ENCODE peak calls at places on chromosome 18, in five cellular contexts. One of them, this sample, is unnamed.

GRCh38 chr18:48939368-48940097 is 11.2 kb downstream of the SMAD7 start:
- DNase-seq in sigmoid colon: no peak
- DNase-seq in spleen: peak; percentile 84
- DNase-seq in hepatocyte: no peak
- DNase-seq in cardiac muscle cell: no peak
- DNase-seq in this sample: no peak

GRCh38 chr18:24504401-24504800 is 44.0 kb downstream of the HRH4 start:
- DNase-seq in sigmoid colon: no peak
- DNase-seq in spleen: no peak
- DNase-seq in hepatocyte: no peak
- DNase-seq in cardiac muscle cell: no peak
- DNase-seq in this sample: no peak

GRCh38 chr18:40984856-40985255 is 970.2 kb upstream of the PIK3C3 start:
- DNase-seq in sigmoid colon: no peak
- DNase-seq in spleen: no peak
- DNase-seq in cardiac muscle cell: no peak
- DNase-seq in hepatocyte: no peak
- DNase-seq in this sample: no peak

GRCh38 chr18:12005542-12006487 is 24.5 kb downstream of the IMPA2 start:
- DNase-seq in sigmoid colon: peak; percentile 29
- DNase-seq in cardiac muscle cell: no peak
- DNase-seq in spleen: peak; percentile 25
- DNase-seq in hepatocyte: peak; percentile 73
- DNase-seq in this sample: no peak

GRCh38 chr18:22668496-22668895 is 250.8 kb upstream of the CTAGE1 start:
- DNase-seq in cardiac muscle cell: no peak
- DNase-seq in sigmoid colon: no peak
- DNase-seq in hepatocyte: no peak
- DNase-seq in spleen: no peak
- DNase-seq in this sample: no peak

GRCh38 chr18:58967643-58968291 is 103.1 kb downstream of the ZNF532 start:
- DNase-seq in sigmoid colon: no peak
- DNase-seq in spleen: no peak
- DNase-seq in cardiac muscle cell: no peak
- DNase-seq in hepatocyte: peak; percentile 36
- DNase-seq in this sample: peak; percentile 8

GRCh38 chr18:23588836-23589560 is 2.7 kb upstream of the NPC1 start:
- DNase-seq in cardiac muscle cell: no peak
- DNase-seq in spleen: no peak
- DNase-seq in hepatocyte: no peak
- DNase-seq in sigmoid colon: no peak
- DNase-seq in this sample: no peak

GRCh38 chr18:50559750-50560680 is at the start of gene MAPK4:
- DNase-seq in spleen: peak; percentile 72
- DNase-seq in sigmoid colon: peak; percentile 71
- DNase-seq in hepatocyte: peak; percentile 82
- DNase-seq in cardiac muscle cell: peak; percentile 76
- DNase-seq in this sample: no peak

GRCh38 chr18:31684279-31685096 is at the start of gene B4GALT6:
- DNase-seq in cardiac muscle cell: peak; percentile 75
- DNase-seq in sigmoid colon: no peak
- DNase-seq in spleen: peak; percentile 82
- DNase-seq in hepatocyte: peak; percentile 73
- DNase-seq in this sample: no peak

GRCh38 chr18:60022671-60023276 is 123.0 kb downstream of the PMAIP1 start:
- DNase-seq in spleen: no peak
- DNase-seq in hepatocyte: no peak
- DNase-seq in cardiac muscle cell: no peak
- DNase-seq in sigmoid colon: no peak
- DNase-seq in this sample: no peak

GRCh38 chr18:36828630-36829361 is at the start of the genes KIAA1328 and TPGS2:
- DNase-seq in spleen: peak; percentile 97
- DNase-seq in hepatocyte: peak; percentile 95
- DNase-seq in cardiac muscle cell: peak; percentile 92
- DNase-seq in sigmoid colon: peak; percentile 90
- DNase-seq in this sample: no peak

GRCh38 chr18:21548647-21549046 is 51.9 kb downstream of the ESCO1 start:
- DNase-seq in sigmoid colon: no peak
- DNase-seq in spleen: no peak
- DNase-seq in cardiac muscle cell: no peak
- DNase-seq in hepatocyte: no peak
- DNase-seq in this sample: no peak

GRCh38 chr18:58603365-58604067 is 25.4 kb downstream of the ALPK2 start:
- DNase-seq in spleen: no peak
- DNase-seq in hepatocyte: no peak
- DNase-seq in cardiac muscle cell: peak; percentile 55
- DNase-seq in sigmoid colon: peak; percentile 33
- DNase-seq in this sample: no peak

GRCh38 chr18:73891572-73892421 is 255.8 kb downstream of the FBXO15 start:
- DNase-seq in cardiac muscle cell: no peak
- DNase-seq in spleen: no peak
- DNase-seq in sigmoid colon: no peak
- DNase-seq in hepatocyte: peak; percentile 15
- DNase-seq in this sample: no peak

GRCh38 chr18:45316127-45316526 is 299.1 kb upstream of the SLC14A2 start:
- DNase-seq in spleen: no peak
- DNase-seq in cardiac muscle cell: no peak
- DNase-seq in sigmoid colon: no peak
- DNase-seq in hepatocyte: no peak
- DNase-seq in this sample: no peak

GRCh38 chr18:35776481-35776880 is 194.9 kb downstream of the GALNT1 start:
- DNase-seq in spleen: no peak
- DNase-seq in sigmoid colon: no peak
- DNase-seq in cardiac muscle cell: no peak
- DNase-seq in hepatocyte: no peak
- DNase-seq in this sample: no peak

GRCh38 chr18:33146009-33146408 is 294.5 kb downstream of the CCDC178 start:
- DNase-seq in hepatocyte: no peak
- DNase-seq in sigmoid colon: no peak
- DNase-seq in cardiac muscle cell: no peak
- DNase-seq in spleen: no peak
- DNase-seq in this sample: no peak

GRCh38 chr18:11886629-11887028 is 21.5 kb downstream of the MPPE1 start:
- DNase-seq in spleen: no peak
- DNase-seq in cardiac muscle cell: no peak
- DNase-seq in sigmoid colon: no peak
- DNase-seq in hepatocyte: no peak
- DNase-seq in this sample: no peak

GRCh38 chr18:54127759-54128378 is 96.6 kb downstream of the MBD2 start:
- DNase-seq in sigmoid colon: no peak
- DNase-seq in spleen: no peak
- DNase-seq in hepatocyte: peak; percentile 77
- DNase-seq in cardiac muscle cell: peak; percentile 73
- DNase-seq in this sample: peak; percentile 8

GRCh38 chr18:41461058-41461560 is 493.9 kb upstream of the PIK3C3 start:
- DNase-seq in cardiac muscle cell: no peak
- DNase-seq in spleen: no peak
- DNase-seq in sigmoid colon: no peak
- DNase-seq in hepatocyte: no peak
- DNase-seq in this sample: no peak

GRCh38 chr18:3814840-3815239 is 364.9 kb downstream of the TGIF1 start:
- DNase-seq in cardiac muscle cell: no peak
- DNase-seq in spleen: no peak
- DNase-seq in hepatocyte: no peak
- DNase-seq in sigmoid colon: no peak
- DNase-seq in this sample: no peak

GRCh38 chr18:46821856-46822711 is 65.2 kb upstream of the ST8SIA5 start:
- DNase-seq in spleen: no peak
- DNase-seq in hepatocyte: no peak
- DNase-seq in cardiac muscle cell: no peak
- DNase-seq in sigmoid colon: no peak
- DNase-seq in this sample: no peak

GRCh38 chr18:11857177-11857887 is 6.1 kb downstream of the CHMP1B start:
- DNase-seq in sigmoid colon: peak; percentile 95
- DNase-seq in cardiac muscle cell: peak; percentile 87
- DNase-seq in hepatocyte: peak; percentile 92
- DNase-seq in spleen: peak; percentile 36
- DNase-seq in this sample: peak; percentile 99

GRCh38 chr18:28581503-28582169 is 404.7 kb upstream of the CDH2 start:
- DNase-seq in sigmoid colon: no peak
- DNase-seq in cardiac muscle cell: no peak
- DNase-seq in hepatocyte: no peak
- DNase-seq in spleen: no peak
- DNase-seq in this sample: no peak

GRCh38 chr18:21769206-21769605 is 28.6 kb downstream of the MIB1 start:
- DNase-seq in cardiac muscle cell: no peak
- DNase-seq in hepatocyte: no peak
- DNase-seq in spleen: no peak
- DNase-seq in sigmoid colon: no peak
- DNase-seq in this sample: no peak

GRCh38 chr18:49723648-49724180 is 89.6 kb downstream of the ACAA2 start:
- DNase-seq in cardiac muscle cell: no peak
- DNase-seq in hepatocyte: peak; percentile 33
- DNase-seq in sigmoid colon: no peak
- DNase-seq in spleen: no peak
- DNase-seq in this sample: no peak

GRCh38 chr18:50143295-50143694 is 51.7 kb downstream of the MYO5B start:
- DNase-seq in spleen: no peak
- DNase-seq in sigmoid colon: no peak
- DNase-seq in cardiac muscle cell: no peak
- DNase-seq in hepatocyte: no peak
- DNase-seq in this sample: no peak

GRCh38 chr18:78975282-78975681 is 4.3 kb upstream of the SALL3 start:
- DNase-seq in hepatocyte: no peak
- DNase-seq in spleen: no peak
- DNase-seq in cardiac muscle cell: no peak
- DNase-seq in sigmoid colon: no peak
- DNase-seq in this sample: no peak

GRCh38 chr18:32257073-32257780 is 67.4 kb downstream of the MEP1B start:
- DNase-seq in hepatocyte: no peak
- DNase-seq in spleen: no peak
- DNase-seq in cardiac muscle cell: no peak
- DNase-seq in sigmoid colon: no peak
- DNase-seq in this sample: no peak

GRCh38 chr18:48695671-48696070 is 156.8 kb downstream of the CTIF start:
- DNase-seq in spleen: peak; percentile 27
- DNase-seq in cardiac muscle cell: no peak
- DNase-seq in sigmoid colon: no peak
- DNase-seq in hepatocyte: no peak
- DNase-seq in this sample: no peak

GRCh38 chr18:24364177-24364576 is 33.4 kb downstream of the OSBPL1A start:
- DNase-seq in sigmoid colon: no peak
- DNase-seq in cardiac muscle cell: no peak
- DNase-seq in spleen: no peak
- DNase-seq in hepatocyte: no peak
- DNase-seq in this sample: no peak

GRCh38 chr18:73777356-73778051 is 370.1 kb downstream of the FBXO15 start:
- DNase-seq in cardiac muscle cell: no peak
- DNase-seq in hepatocyte: no peak
- DNase-seq in spleen: no peak
- DNase-seq in sigmoid colon: no peak
- DNase-seq in this sample: no peak

GRCh38 chr18:76914314-76914713 is 92.0 kb downstream of the ZNF236 start:
- DNase-seq in spleen: no peak
- DNase-seq in sigmoid colon: no peak
- DNase-seq in cardiac muscle cell: no peak
- DNase-seq in hepatocyte: no peak
- DNase-seq in this sample: no peak

GRCh38 chr18:58096658-58097057 is 52.6 kb downstream of the NEDD4L start:
- DNase-seq in sigmoid colon: no peak
- DNase-seq in cardiac muscle cell: no peak
- DNase-seq in hepatocyte: no peak
- DNase-seq in spleen: no peak
- DNase-seq in this sample: no peak

GRCh38 chr18:50844960-50845359 is 25.1 kb upstream of the MRO start:
- DNase-seq in cardiac muscle cell: no peak
- DNase-seq in spleen: no peak
- DNase-seq in sigmoid colon: no peak
- DNase-seq in hepatocyte: no peak
- DNase-seq in this sample: no peak

GRCh38 chr18:13530879-13531387 is 195.4 kb downstream of the FAM210A start:
- DNase-seq in spleen: no peak
- DNase-seq in sigmoid colon: peak; percentile 88
- DNase-seq in cardiac muscle cell: peak; percentile 57
- DNase-seq in hepatocyte: peak; percentile 55
- DNase-seq in this sample: no peak
- TF ChIP-seq CTCF in spleen: no peak
- TF ChIP-seq CTCF in sigmoid colon: peak; percentile 25
- TF ChIP-seq CTCF in cardiac muscle cell: peak; percentile 51
- TF ChIP-seq CTCF in hepatocyte: peak; percentile 60
- TF ChIP-seq CTCF in this sample: peak; percentile 30

GRCh38 chr18:8142932-8143331 is 466.3 kb upstream of the RAB12 start:
- DNase-seq in sigmoid colon: no peak
- DNase-seq in spleen: no peak
- DNase-seq in cardiac muscle cell: no peak
- DNase-seq in hepatocyte: no peak
- DNase-seq in this sample: no peak
- H3K27ac ChIP-seq in sigmoid colon: no peak overlapping the region
- H3K27ac ChIP-seq in spleen: no peak overlapping the region
- H3K27ac ChIP-seq in cardiac muscle cell: no peak overlapping the region
- H3K27ac ChIP-seq in hepatocyte: no peak overlapping the region
- H3K27ac ChIP-seq in this sample: no peak overlapping the region

GRCh38 chr18:30583768-30584167 is 458.8 kb downstream of the DSC3 start:
- DNase-seq in spleen: no peak
- DNase-seq in hepatocyte: no peak
- DNase-seq in cardiac muscle cell: no peak
- DNase-seq in sigmoid colon: no peak
- DNase-seq in this sample: no peak

GRCh38 chr18:30578707-30579106 is 463.8 kb downstream of the DSC3 start:
- DNase-seq in spleen: no peak
- DNase-seq in hepatocyte: no peak
- DNase-seq in sigmoid colon: no peak
- DNase-seq in cardiac muscle cell: no peak
- DNase-seq in this sample: no peak

DNA sequence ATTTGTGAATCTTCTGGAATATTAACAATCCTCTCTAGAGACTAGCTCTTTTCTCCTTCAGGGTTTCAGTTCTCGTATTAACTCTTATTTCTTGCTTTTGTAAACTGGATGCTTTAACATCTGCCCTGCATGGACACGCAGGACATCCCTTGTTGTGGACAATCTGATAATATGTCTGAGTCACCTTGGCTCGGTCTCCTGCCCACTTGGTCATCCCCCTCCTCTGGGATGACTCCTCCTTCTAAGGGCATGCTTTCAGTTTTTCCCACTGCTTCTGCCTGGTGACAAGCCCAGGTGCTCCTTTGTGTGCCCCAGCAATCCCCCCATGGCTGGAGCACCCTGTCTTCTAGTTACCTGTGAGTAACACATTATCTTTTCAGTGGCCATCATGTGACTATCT is 460.5 kb downstream of the DSC3 start:
- DNase-seq in sigmoid colon: no peak
- DNase-seq in cardiac muscle cell: no peak
- DNase-seq in spleen: no peak
- DNase-seq in hepatocyte: no peak
- DNase-seq in this sample: no peak
- TF ChIP-seq CTCF in sigmoid colon: no peak
- TF ChIP-seq CTCF in cardiac muscle cell: no peak
- TF ChIP-seq CTCF in spleen: no peak
- TF ChIP-seq CTCF in hepatocyte: no peak
- TF ChIP-seq CTCF in this sample: no peak

GRCh38 chr18:70085641-70086040 is 119.8 kb downstream of the RTTN start:
- DNase-seq in sigmoid colon: no peak
- DNase-seq in cardiac muscle cell: no peak
- DNase-seq in hepatocyte: no peak
- DNase-seq in spleen: no peak
- DNase-seq in this sample: no peak

GRCh38 chr18:70082430-70082829 is 123.1 kb downstream of the RTTN start:
- DNase-seq in cardiac muscle cell: no peak
- DNase-seq in hepatocyte: no peak
- DNase-seq in spleen: no peak
- DNase-seq in sigmoid colon: no peak
- DNase-seq in this sample: no peak

GRCh38 chr18:70086085-70086484 is 119.4 kb downstream of the RTTN start:
- DNase-seq in hepatocyte: no peak
- DNase-seq in spleen: no peak
- DNase-seq in sigmoid colon: no peak
- DNase-seq in cardiac muscle cell: no peak
- DNase-seq in this sample: no peak
- H3K27ac ChIP-seq in hepatocyte: no peak overlapping the region
- H3K27ac ChIP-seq in spleen: no peak overlapping the region
- H3K27ac ChIP-seq in sigmoid colon: no peak overlapping the region
- H3K27ac ChIP-seq in cardiac muscle cell: no peak overlapping the region
- H3K27ac ChIP-seq in this sample: no peak overlapping the region